ENCODE peak calls at places on chromosomes 6 and 20, in eight cellular contexts. U, W, B, T, I, H, G and N are unnamed samples.

GRCh38 chr6:44349904-44350649 is 7.6 kb downstream of the SPATS1 start:
- DNase-seq in U (no peak), G (no peak), W (no peak), I (no peak), T (no peak), H (no peak), B (no peak), N (no peak)

GRCh38 chr6:129686941-129687627 is 22.9 kb downstream of the ARHGAP18 start:
- DNase-seq in G (no peak), U (no peak), T (peak), W (no peak), B (peak), I (peak), H (peak), N (peak)

GRCh38 chr6:3324262-3324942 is 65.7 kb downstream of the PSMG4 start:
- DNase-seq in W (no peak), G (peak), H (peak), T (peak), U (no peak), B (no peak), I (peak), N (peak)

GRCh38 chr6:149135809-149136208 is 181.7 kb upstream of the TAB2 start:
- DNase-seq in T (no peak), I (no peak), W (no peak), H (no peak), G (no peak), B (no peak), U (no peak), N (no peak)

GRCh38 chr20:24695529-24696225 is 226.2 kb downstream of the SYNDIG1 start:
- DNase-seq in T (no peak), H (no peak), W (no peak), I (no peak), B (no peak), U (no peak), G (no peak), N (no peak)

GRCh38 chr20:18506744-18507143 is 996 bp upstream of the SEC23B start:
- DNase-seq in I (no peak), H (peak), T (no peak), W (no peak), B (peak), G (no peak), U (peak), N (peak)

GRCh38 chr6:112822769-112823168 is 475.6 kb downstream of the RFPL4B start:
- DNase-seq in G (no peak), T (no peak), B (no peak), I (no peak), W (no peak), H (no peak), U (no peak), N (no peak)

GRCh38 chr20:23782366-23782983 is 31.7 kb upstream of the CST1 start:
- DNase-seq in W (peak), B (no peak), I (no peak), G (peak), H (peak), T (no peak), U (peak), N (peak)

GRCh38 chr6:166456360-166457156 is 73.8 kb upstream of the MPC1 start:
- DNase-seq in B (peak), U (no peak), I (peak), T (peak), W (no peak), G (no peak), H (peak), N (peak)

GRCh38 chr6:111013144-111013905 is 31.5 kb downstream of the RPF2 start:
- DNase-seq in I (no peak), T (no peak), H (no peak), U (no peak), G (no peak), B (no peak), W (no peak), N (no peak)

GRCh38 chr6:43758617-43759050 is 11.4 kb upstream of the VEGFA start:
- DNase-seq in I (no peak), G (peak), H (no peak), W (peak), U (peak), B (no peak), T (peak), N (no peak)

GRCh38 chr20:17742426-17743130 is 42.8 kb downstream of the BANF2 start:
- DNase-seq in I (no peak), B (no peak), W (no peak), T (no peak), G (no peak), U (no peak), H (no peak), N (no peak)

GRCh38 chr6:4573958-4574481 is 202.2 kb upstream of the CDYL start:
- DNase-seq in G (no peak), H (no peak), W (no peak), I (peak), U (no peak), T (no peak), B (no peak), N (no peak)

GRCh38 chr6:25277857-25278256 is 1.3 kb upstream of the CARMIL1 start:
- DNase-seq in G (no peak), U (no peak), B (no peak), T (no peak), W (no peak), H (no peak), I (no peak), N (no peak)

GRCh38 chr20:60137657-60138245 is 179.5 kb downstream of the CDH26 start:
- DNase-seq in H (peak), U (peak), T (peak), I (no peak), G (peak), W (no peak), B (peak), N (peak)

GRCh38 chr20:12058201-12058600 is 140.5 kb downstream of the BTBD3 start:
- DNase-seq in B (no peak), U (no peak), W (no peak), I (peak), H (no peak), T (no peak), G (no peak), N (no peak)

GRCh38 chr6:44220913-44221290 is 2.5 kb upstream of the SLC29A1 start:
- DNase-seq in B (no peak), W (no peak), I (no peak), G (no peak), U (no peak), T (no peak), H (no peak), N (no peak)

GRCh38 chr6:94184666-94185464 is 765.5 kb upstream of the EPHA7 start:
- DNase-seq in W (no peak), U (no peak), H (no peak), I (no peak), G (no peak), T (no peak), B (no peak), N (no peak)

GRCh38 chr20:1822564-1823420 is 72.4 kb upstream of the SIRPA start:
- DNase-seq in T (no peak), I (peak), U (no peak), H (peak), G (no peak), B (no peak), W (no peak), N (no peak)

GRCh38 chr6:85015396-85015990 is 251.1 kb upstream of the TBX18 start:
- DNase-seq in G (peak), U (peak), I (peak), W (peak), B (peak), H (peak), T (peak), N (peak)

GRCh38 chr6:139743629-139744028 is 369.2 kb upstream of the CITED2 start:
- DNase-seq in H (peak), W (no peak), U (peak), T (peak), B (no peak), I (peak), G (peak), N (no peak)

GRCh38 chr6:7042654-7043545 is 64.9 kb upstream of the RREB1 start:
- DNase-seq in B (no peak), H (no peak), I (no peak), W (peak), U (peak), T (no peak), G (no peak), N (no peak)

GRCh38 chr20:14576478-14576877 is 239.1 kb upstream of the FLRT3 start:
- DNase-seq in W (no peak), G (no peak), B (no peak), I (no peak), T (no peak), U (no peak), H (no peak), N (no peak)

GRCh38 chr20:36624068-36624813 is 18.7 kb downstream of the RAB5IF start:
- DNase-seq in W (no peak), U (no peak), I (no peak), B (peak), T (no peak), G (no peak), H (no peak), N (no peak)

GRCh38 chr6:167047554-167047953 is 48.4 kb downstream of the CEP43 start:
- DNase-seq in W (no peak), T (no peak), I (no peak), U (no peak), G (no peak), B (peak), H (no peak), N (peak)

GRCh38 chr20:62066983-62067433 is 1.3 kb upstream of the TAF4 start:
- DNase-seq in I (no peak), B (peak), W (peak), H (no peak), U (peak), T (peak), G (no peak), N (peak)

GRCh38 chr6:137303436-137303835 is 84.3 kb upstream of the IFNGR1 start:
- DNase-seq in B (no peak), H (no peak), G (no peak), T (no peak), W (no peak), I (peak), U (no peak), N (no peak)

GRCh38 chr6:114301596-114302219 is 41.1 kb downstream of the HS3ST5 start:
- DNase-seq in H (no peak), I (no peak), T (no peak), G (no peak), B (no peak), W (no peak), U (no peak), N (no peak)

GRCh38 chr6:76881414-76881813 is 581.9 kb downstream of the HTR1B start:
- DNase-seq in I (no peak), U (no peak), T (no peak), G (no peak), B (no peak), W (no peak), H (no peak), N (no peak)

GRCh38 chr6:73309784-73310502 is 44.1 kb downstream of the DPPA5 start:
- DNase-seq in U (peak), T (peak), I (peak), G (peak), W (peak), B (peak), H (peak), N (peak)

GRCh38 chr6:63516186-63516944 is 55.9 kb upstream of the LOC128125822 start:
- DNase-seq in I (peak), B (no peak), G (no peak), H (peak), T (no peak), U (peak), W (no peak), N (no peak)

GRCh38 chr6:107667790-107668189 is 156.3 kb downstream of the SCML4 start:
- DNase-seq in U (no peak), G (no peak), T (no peak), W (no peak), H (no peak), B (no peak), I (no peak), N (no peak)

GRCh38 chr20:47666304-47666703 is 119.0 kb downstream of the SULF2 start:
- DNase-seq in H (no peak), B (no peak), W (no peak), U (no peak), G (no peak), T (peak), I (no peak), N (no peak)

GRCh38 chr6:121881974-121882667 is 446.7 kb downstream of the GJA1 start:
- DNase-seq in U (no peak), I (peak), T (no peak), H (peak), B (no peak), G (no peak), W (no peak), N (no peak)

GRCh38 chr6:26200918-26201721 is 113.9 kb downstream of the HFE start:
- DNase-seq in T (no peak), B (no peak), W (no peak), G (no peak), I (no peak), U (no peak), H (no peak), N (no peak)

GRCh38 chr6:168411130-168411529 is 29.9 kb upstream of the SMOC2 start:
- DNase-seq in B (no peak), W (no peak), H (no peak), T (no peak), I (no peak), U (no peak), G (no peak), N (no peak)

GRCh38 chr20:50269111-50270033 is 78.7 kb downstream of the CEBPB start:
- DNase-seq in I (no peak), B (no peak), H (no peak), U (no peak), G (no peak), T (peak), W (no peak), N (no peak)

GRCh38 chr6:3748208-3748701 is 3.3 kb downstream of the PXDC1 start:
- DNase-seq in T (peak), B (peak), I (peak), G (peak), U (peak), H (peak), W (peak), N (peak)

GRCh38 chr6:56527934-56528333 is 114.8 kb downstream of the DST start:
- DNase-seq in U (no peak), B (no peak), I (no peak), G (no peak), H (no peak), T (no peak), W (no peak), N (no peak)
- TF ChIP-seq CTCF in U (no peak), B (no peak), I (no peak), G (no peak), H (no peak), T (no peak), W (no peak), N (no peak)

GRCh38 chr20:63696628-63697356 is at the start of gene TNFRSF6B:
- DNase-seq in G (no peak), B (peak), I (no peak), U (peak), T (peak), W (peak), H (peak), N (no peak)
- TF ChIP-seq CTCF in G (no peak), B (no peak), I (no peak), U (no peak), T (no peak), W (no peak), H (no peak), N (no peak)

GRCh38 chr6:100210138-100210872 is 216.3 kb upstream of the MCHR2 start:
- DNase-seq in H (no peak), W (no peak), G (no peak), I (no peak), U (no peak), T (no peak), B (no peak), N (no peak)
- TF ChIP-seq CTCF in H (no peak), W (no peak), G (no peak), I (no peak), U (no peak), T (no peak), B (no peak), N (no peak)

DNA sequence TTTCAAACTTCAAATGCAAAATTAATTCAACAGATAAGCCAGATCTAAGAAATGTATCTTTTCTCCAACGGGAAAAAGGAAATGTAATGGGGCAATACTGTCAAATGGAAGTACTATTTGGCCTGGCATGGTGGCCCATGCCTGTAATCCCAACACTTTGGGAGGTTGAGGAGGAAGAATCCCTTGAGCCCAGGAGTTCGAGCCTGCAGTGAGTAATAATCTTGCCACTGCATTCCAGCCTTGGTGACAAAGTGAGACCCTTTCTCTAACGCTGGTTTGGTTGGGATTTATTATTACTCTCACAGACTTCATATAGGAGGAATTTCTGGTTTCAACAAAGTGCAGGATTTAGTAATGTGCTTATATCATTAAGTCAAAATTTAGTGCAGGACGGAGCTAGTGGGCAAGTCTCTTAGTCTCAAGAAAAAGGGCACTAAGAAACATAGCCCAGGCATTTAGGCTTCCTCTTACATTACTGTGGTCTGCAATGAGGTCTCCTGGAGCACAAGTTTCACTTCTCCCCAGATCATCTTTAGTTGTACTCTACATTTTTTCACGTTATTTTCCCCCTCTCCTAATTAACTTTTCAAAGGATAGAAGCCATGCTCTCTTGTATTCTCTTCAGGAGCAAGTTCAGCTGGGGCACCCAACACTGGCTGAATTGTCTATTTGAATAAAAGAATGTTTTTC is 23.1 kb downstream of the TRIM27 start:
- DNase-seq in W (no peak), B (no peak), I (no peak), U (no peak), T (no peak), H (no peak), G (no peak), N (no peak)
- TF ChIP-seq CTCF in W (no peak), B (no peak), I (no peak), U (no peak), T (no peak), H (no peak), G (no peak), N (no peak)

GRCh38 chr6:133240511-133241087 is 558 bp upstream of the EYA4 start:
- DNase-seq in B (no peak), W (peak), G (peak), U (no peak), T (peak), I (peak), H (no peak), N (no peak)
- TF ChIP-seq CTCF in B (no peak), W (peak), G (no peak), U (no peak), T (no peak), I (no peak), H (no peak), N (no peak)

GRCh38 chr6:163565140-163565539 is 150.6 kb downstream of the QKI start:
- DNase-seq in I (peak), B (no peak), U (no peak), G (no peak), W (no peak), T (peak), H (no peak), N (no peak)
- TF ChIP-seq CTCF in I (no peak), B (no peak), U (no peak), G (no peak), W (no peak), T (no peak), H (no peak), N (no peak)